ENCODE peak calls at places on chromosomes 13 and 19, in four cellular contexts. F is SK-N-SH, V is HCT116, X is K562. Y is an unnamed sample.

GRCh38 chr13:23778007-23778687 is 111.1 kb downstream of the MIPEP start:
- DNase-seq in V (no peak), X (no peak), F (no peak), Y (no peak)

GRCh38 chr13:113005997-113006396 is 37.0 kb downstream of the MCF2L start:
- DNase-seq in F (no peak), X (no peak), V (no peak), Y (no peak)

GRCh38 chr19:3527250-3527910 is 11.6 kb upstream of the TEKTIP1 start:
- DNase-seq in X (no peak), F (no peak), V (no peak), Y (no peak)

GRCh38 chr13:95643814-95644598 is 500 bp downstream of the DZIP1 start:
- DNase-seq in X (no peak), V (no peak), F (peak; percentile 80), Y (peak; percentile 2)

GRCh38 chr13:114234645-114235421 is at the start of gene CDC16:
- DNase-seq in F (peak; percentile 99), V (peak; percentile 90), X (peak; percentile 93), Y (peak; percentile 91)

GRCh38 chr19:34265221-34265650 is 10.9 kb downstream of the GARRE1 start:
- DNase-seq in V (no peak), F (no peak), X (no peak), Y (no peak)

GRCh38 chr13:52128714-52129700 is at the start of gene NEK5:
- DNase-seq in F (peak; percentile 90), X (peak; percentile 78), V (peak; percentile 27), Y (peak; percentile 49)

GRCh38 chr19:53808710-53809125 is 15.4 kb downstream of the NLRP12 start:
- DNase-seq in F (peak; percentile 49), V (peak; percentile 45), X (no peak), Y (peak; percentile 68)

GRCh38 chr13:48126944-48127814 is 32.3 kb upstream of the MED4 start:
- DNase-seq in V (peak; percentile 59), X (peak; percentile 52), F (peak; percentile 67), Y (peak; percentile 63)

GRCh38 chr19:18091217-18091608 is 4.5 kb upstream of the IL12RB1 start:
- DNase-seq in V (no peak), X (peak; percentile 53), F (no peak), Y (no peak)

GRCh38 chr19:13905634-13906524 is at the start of the genes BRME1 and CC2D1A:
- DNase-seq in X (peak; percentile 98), V (peak; percentile 76), F (peak; percentile 99), Y (peak; percentile 76)

GRCh38 chr13:54029226-54029625 is 1000.6 kb downstream of the OLFM4 start:
- DNase-seq in F (no peak), V (no peak), X (no peak), Y (no peak)

GRCh38 chr19:6100284-6100915 is 9.9 kb downstream of the RFX2 start:
- DNase-seq in V (no peak), F (no peak), X (peak; percentile 53), Y (no peak)

GRCh38 chr13:25648996-25649633 is 277.3 kb downstream of the ATP8A2 start:
- DNase-seq in V (no peak), X (no peak), F (no peak), Y (no peak)

GRCh38 chr19:768424-768823 is 17.5 kb downstream of the MISP start:
- DNase-seq in V (no peak), X (no peak), F (no peak), Y (no peak)

GRCh38 chr13:101157261-101157660 is 259.0 kb downstream of the NALCN start:
- DNase-seq in V (no peak), X (no peak), F (no peak), Y (no peak)

GRCh38 chr19:37778613-37779138 is 710 bp downstream of the ZNF573 start:
- DNase-seq in V (no peak), X (peak; percentile 19), F (peak; percentile 18), Y (peak; percentile 18)

GRCh38 chr19:42850981-42851717 is 28.4 kb downstream of the PSG1 start:
- DNase-seq in X (no peak), V (peak; percentile 18), F (no peak), Y (peak; percentile 15)

GRCh38 chr13:107376393-107377085 is 808.6 kb upstream of the ARGLU1 start:
- DNase-seq in F (peak; percentile 22), V (no peak), X (no peak), Y (no peak)

GRCh38 chr19:1423445-1424181 is 14.6 kb upstream of the RPS15 start:
- DNase-seq in V (no peak), X (no peak), F (no peak), Y (no peak)

GRCh38 chr19:4910594-4911273 is 1.4 kb downstream of the UHRF1 start:
- DNase-seq in F (peak; percentile 62), X (peak; percentile 62), V (no peak), Y (no peak)

GRCh38 chr13:112575295-112575622 is 12.7 kb downstream of the TUBGCP3 start:
- DNase-seq in V (no peak), X (no peak), F (no peak), Y (no peak)

GRCh38 chr13:99258946-99259345 is 767 bp upstream of the GPR18 start:
- DNase-seq in V (no peak), F (no peak), X (no peak), Y (no peak)

GRCh38 chr13:41029629-41030028 is 10.5 kb upstream of the ELF1 start:
- DNase-seq in X (no peak), F (no peak), V (no peak), Y (no peak)
- TF ChIP-seq ELF1 in X (no peak), F (no peak), V (no peak), Y (no peak)

GRCh38 chr13:32660227-32660626 is 74.0 kb downstream of the PDS5B start:
- DNase-seq in V (no peak), X (no peak), F (no peak), Y (no peak)
- TF ChIP-seq ELF1 in V (no peak), X (no peak), F (no peak), Y (no peak)

GRCh38 chr13:41609828-41610227 is 152.5 kb downstream of the RGCC start:
- DNase-seq in X (no peak), V (no peak), F (no peak), Y (no peak)
- TF ChIP-seq ELF1 in X (no peak), V (no peak), F (no peak), Y (no peak)

GRCh38 chr13:45851171-45851889 is at the start of gene SIAH3:
- DNase-seq in V (no peak), F (peak; percentile 52), X (no peak), Y (no peak)
- TF ChIP-seq ELF1 in V (no peak), F (no peak), X (no peak), Y (no peak)

GRCh38 chr13:38483623-38484022 is 134.0 kb downstream of the UFM1 start:
- DNase-seq in F (no peak), V (no peak), X (no peak), Y (no peak)

GRCh38 chr13:38473305-38473704 is 123.7 kb downstream of the UFM1 start:
- DNase-seq in X (no peak), F (no peak), V (no peak), Y (no peak)

GRCh38 chr13:38477676-38478075 is 128.0 kb downstream of the UFM1 start:
- DNase-seq in X (no peak), V (no peak), F (no peak), Y (no peak)
- TF ChIP-seq ELF1 in X (no peak), V (no peak), F (no peak), Y (no peak)

GRCh38 chr19:33086955-33087354 is 6.0 kb downstream of the GPATCH1 start:
- DNase-seq in X (no peak), F (no peak), V (no peak), Y (no peak)

GRCh38 chr19:33093420-33094210 is 12.6 kb downstream of the GPATCH1 start:
- DNase-seq in F (no peak), X (peak; percentile 60), V (no peak), Y (no peak)

GRCh38 chr19:33094504-33095067 is 13.6 kb downstream of the GPATCH1 start:
- DNase-seq in X (no peak), V (no peak), F (no peak), Y (no peak)

GRCh38 chr19:33089061-33089460 is 8.1 kb downstream of the GPATCH1 start:
- DNase-seq in F (no peak), V (no peak), X (no peak), Y (no peak)

DNA sequence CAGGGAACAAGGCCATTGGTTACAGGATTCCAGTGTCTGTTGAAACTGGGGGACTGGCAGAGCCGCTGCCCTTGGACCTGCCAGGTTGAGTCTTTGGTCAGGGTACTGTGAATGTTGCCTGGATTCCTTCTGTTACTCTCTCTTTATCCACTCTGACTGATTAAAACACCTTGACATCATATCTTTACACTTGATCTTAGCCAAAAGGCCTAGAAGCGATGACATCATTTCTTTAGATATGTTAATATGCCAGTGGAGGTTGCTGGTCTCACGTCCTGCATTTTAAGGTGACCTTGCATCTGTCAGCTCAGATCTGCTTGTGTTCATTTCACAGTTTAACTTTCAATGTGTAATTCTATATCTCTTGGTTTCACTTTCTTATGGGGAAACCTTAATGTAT is 9.2 kb downstream of the GPATCH1 start:
- DNase-seq in X (no peak), F (no peak), V (no peak), Y (no peak)
- TF ChIP-seq ELF1 in X (no peak), F (no peak), V (no peak), Y (no peak)

GRCh38 chr13:96940961-96941360 is 53.3 kb downstream of the OXGR1 start:
- DNase-seq in V (no peak), X (no peak), F (no peak), Y (no peak)

GRCh38 chr13:96934889-96935490 is 59.3 kb downstream of the OXGR1 start:
- DNase-seq in X (no peak), F (no peak), V (no peak), Y (no peak)

DNA sequence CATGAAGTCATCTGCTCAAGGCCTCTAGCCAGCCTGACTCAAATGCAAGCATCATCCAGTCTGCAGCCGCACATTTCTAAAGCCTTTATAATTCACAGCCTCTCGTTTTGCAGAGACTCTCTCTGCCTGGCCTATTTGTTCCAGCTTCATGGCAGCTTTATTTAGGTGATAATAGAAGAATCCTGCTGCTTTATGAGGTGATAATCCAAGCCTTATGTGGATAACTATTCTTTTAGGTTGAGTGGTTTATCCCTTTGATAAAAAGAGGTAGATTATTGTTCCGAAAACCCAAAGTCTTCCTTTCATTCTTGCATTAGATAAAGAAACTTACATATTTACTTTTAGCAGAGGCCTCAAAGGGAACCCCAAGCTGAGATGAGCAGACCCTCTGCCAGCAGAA is 58.3 kb downstream of the OXGR1 start:
- DNase-seq in X (no peak), F (no peak), V (no peak), Y (no peak)
- TF ChIP-seq ELF1 in X (no peak), F (no peak), V (no peak), Y (no peak)

Y was measured in HepG2.